ENCODE peak calls at places on chromosome 21, in eight cellular contexts. D is sigmoid colon, H is spleen, E is HCT116, W is endothelial cell of umbilical vein, K is upper lobe of left lung, C is suprapubic skin, B is H1. V is an unnamed sample.
A peak's percentile ranks its signal among the peaks of the same experiment; 100 is the strongest.

GRCh38 chr21:36773111-36773510 is 74.2 kb downstream of the SIM2 start:
- DNase-seq in D (peak; percentile 70), C (no peak), K (peak; percentile 83), W (peak; percentile 26), E (no peak), B (no peak), H (no peak), V (peak; percentile 83)

GRCh38 chr21:46650476-46651098 is 15.1 kb downstream of the PRMT2 start:
- DNase-seq in C (no peak), W (no peak), H (no peak), B (no peak), K (peak; percentile 60), E (no peak), D (no peak), V (no peak)

GRCh38 chr21:36306872-36307534 is 13.0 kb upstream of the MORC3 start:
- DNase-seq in C (no peak), K (no peak), W (no peak), H (peak; percentile 21), E (no peak), D (no peak), B (no peak), V (no peak)

GRCh38 chr21:46352156-46352499 is 28.2 kb downstream of the PCNT start:
- DNase-seq in D (no peak), B (no peak), C (no peak), W (no peak), H (no peak), K (peak; percentile 77), E (no peak), V (no peak)

GRCh38 chr21:43923391-43923790 is 58.4 kb downstream of the AGPAT3 start:
- DNase-seq in B (no peak), K (no peak), H (no peak), E (no peak), D (peak; percentile 67), C (no peak), W (no peak), V (no peak)

GRCh38 chr21:17602874-17603273 is 9.8 kb downstream of the BTG3 start:
- DNase-seq in C (no peak), E (no peak), H (no peak), B (no peak), W (no peak), D (no peak), K (no peak), V (no peak)

GRCh38 chr21:33308586-33309490 is 15.9 kb upstream of the IFNAR1 start:
- DNase-seq in D (no peak), H (no peak), B (peak; percentile 33), K (no peak), W (no peak), E (no peak), C (no peak), V (no peak)

GRCh38 chr21:44011123-44011773 is 861 bp upstream of the TRAPPC10 start:
- DNase-seq in W (no peak), C (no peak), E (no peak), D (no peak), K (no peak), B (no peak), H (no peak), V (no peak)

GRCh38 chr21:43300496-43301423 is 126.2 kb downstream of the SIK1 start:
- DNase-seq in D (no peak), E (no peak), B (no peak), K (peak; percentile 79), W (no peak), H (peak; percentile 70), C (no peak), V (peak; percentile 82)

GRCh38 chr21:32021319-32022027 is 148.7 kb downstream of the HUNK start:
- DNase-seq in C (no peak), K (peak; percentile 87), E (no peak), D (peak; percentile 63), W (no peak), H (no peak), B (no peak), V (peak; percentile 86)

GRCh38 chr21:19999369-20000272 is 998.6 kb upstream of the NCAM2 start:
- DNase-seq in D (no peak), C (no peak), E (no peak), W (no peak), H (no peak), K (peak; percentile 57), B (no peak), V (no peak)

GRCh38 chr21:37490084-37490483 is 123.5 kb downstream of the DYRK1A start:
- DNase-seq in W (no peak), B (no peak), H (no peak), E (no peak), K (no peak), D (no peak), C (no peak), V (no peak)

GRCh38 chr21:45135122-45135521 is 60.7 kb downstream of the ADARB1 start:
- DNase-seq in K (no peak), E (no peak), W (no peak), H (no peak), D (no peak), C (no peak), B (no peak), V (no peak)

GRCh38 chr21:29499734-29500343 is 201.1 kb downstream of the BACH1 start:
- DNase-seq in D (no peak), B (peak; percentile 78), W (peak; percentile 28), K (peak; percentile 37), C (no peak), E (peak; percentile 32), H (no peak), V (no peak)

GRCh38 chr21:36854391-36854790 is 112.1 kb downstream of the HLCS start:
- DNase-seq in W (peak; percentile 47), E (no peak), D (no peak), B (peak; percentile 81), C (no peak), K (no peak), H (no peak), V (no peak)

GRCh38 chr21:17726047-17726446 is 93.1 kb downstream of the C21orf91 start:
- DNase-seq in W (no peak), H (no peak), E (peak; percentile 23), C (no peak), K (no peak), B (no peak), D (no peak), V (no peak)

GRCh38 chr21:22561946-22562345 is 1563.7 kb downstream of the NCAM2 start:
- DNase-seq in C (no peak), H (no peak), B (no peak), W (no peak), E (no peak), D (no peak), K (peak; percentile 68), V (no peak)

GRCh38 chr21:36126166-36126565 is 8.7 kb upstream of the CBR3 start:
- DNase-seq in K (no peak), D (no peak), H (no peak), E (no peak), C (no peak), B (no peak), W (no peak), V (no peak)

GRCh38 chr21:45817345-45817744 is 164.2 kb upstream of the COL6A1 start:
- DNase-seq in C (no peak), B (no peak), H (no peak), W (no peak), K (no peak), D (no peak), E (no peak), V (peak; percentile 30)

GRCh38 chr21:36260030-36260787 is 59.8 kb upstream of the MORC3 start:
- DNase-seq in C (no peak), B (no peak), H (no peak), W (peak; percentile 87), K (no peak), E (peak; percentile 24), D (no peak), V (no peak)

GRCh38 chr21:44653123-44653522 is 1.3 kb downstream of the KRTAP12-4 start:
- DNase-seq in C (no peak), W (no peak), E (no peak), H (no peak), D (no peak), K (peak; percentile 28), B (no peak), V (no peak)

GRCh38 chr21:46185717-46186116 is 1.5 kb upstream of the SPATC1L start:
- DNase-seq in E (no peak), H (no peak), W (no peak), B (no peak), K (no peak), D (no peak), C (peak; percentile 13), V (peak; percentile 11)

GRCh38 chr21:44891631-44892031 is 18.1 kb upstream of the PTTG1IP start:
- DNase-seq in B (no peak), K (no peak), H (no peak), E (no peak), C (no peak), W (no peak), D (no peak), V (no peak)

GRCh38 chr21:34509151-34509550 is 2.9 kb downstream of the KCNE1 start:
- DNase-seq in D (no peak), B (no peak), E (no peak), K (no peak), W (no peak), C (no peak), H (no peak), V (no peak)
- TF ChIP-seq POLR2AphosphoS5 in D (no peak), B (no peak), E (no peak), K (no peak), W (no peak), C (no peak), H (no peak), V (no peak)

GRCh38 chr21:41890355-41890754 is 11.2 kb upstream of the PRDM15 start:
- DNase-seq in B (no peak), W (no peak), D (no peak), K (no peak), E (no peak), H (no peak), C (no peak), V (no peak)
- H3K27ac ChIP-seq in B (no peak overlapping the region), W (no peak overlapping the region), D (no peak overlapping the region), K (no peak overlapping the region), E (no peak overlapping the region), H (no peak overlapping the region), C (no peak overlapping the region), V (no peak overlapping the region)

DNA sequence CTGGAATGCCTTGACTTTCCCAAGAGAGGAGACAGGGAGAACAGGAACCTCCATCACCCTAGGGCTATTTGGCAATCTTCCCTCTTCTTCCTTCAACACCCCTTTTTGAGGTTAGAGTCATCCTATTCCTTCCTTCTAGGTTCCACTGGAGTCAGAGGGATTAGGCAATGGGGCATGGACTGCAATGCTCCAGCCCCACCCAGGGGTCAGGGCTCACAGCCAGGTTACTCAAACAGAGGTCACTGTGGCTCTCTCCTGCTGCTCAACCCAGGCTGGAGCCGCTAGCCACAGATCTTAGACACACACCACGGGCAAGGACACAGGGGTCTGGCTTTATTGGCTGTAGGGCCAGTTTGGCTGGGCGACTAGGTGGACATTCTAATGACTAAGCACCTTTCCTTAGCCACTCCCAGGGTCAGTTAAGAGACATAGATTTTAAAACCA is 145.5 kb upstream of the NRIP1 start:
- DNase-seq in H (peak; percentile 73), B (no peak), W (no peak), D (peak; percentile 71), K (no peak), E (no peak), C (no peak), V (no peak)
- TF ChIP-seq POLR2A in H (no peak), B (no peak), W (no peak), D (no peak), K (no peak), E (no peak), C (no peak), V (no peak)

DNA sequence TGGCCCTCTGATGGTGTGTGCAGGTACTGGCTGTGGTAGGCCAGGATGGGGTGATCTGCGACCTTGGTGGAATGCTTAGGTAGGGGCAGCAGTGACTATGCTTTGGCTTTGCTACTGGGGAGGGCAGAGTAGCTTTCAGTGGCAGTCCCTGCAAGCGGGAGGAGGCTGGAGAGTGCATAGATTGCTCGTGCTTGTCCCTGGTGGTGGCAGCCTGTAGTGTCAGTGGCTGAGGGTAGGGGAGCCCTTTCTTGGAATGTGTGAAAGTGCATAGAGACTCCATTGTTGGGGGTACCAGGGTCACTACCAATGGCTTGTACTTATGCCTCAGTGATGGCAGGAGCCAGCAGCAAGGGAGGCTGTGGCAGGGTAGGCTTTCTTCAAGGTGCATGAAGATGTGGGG is 582.6 kb downstream of the MRPL39 start:
- DNase-seq in E (no peak), W (no peak), H (no peak), C (no peak), K (no peak), D (no peak), B (no peak), V (no peak)
- TF ChIP-seq POLR2AphosphoS5 in E (no peak), W (no peak), H (no peak), C (no peak), K (no peak), D (no peak), B (no peak), V (no peak)